ENCODE peak calls at places on chromosome 13, in five cellular contexts. U is HCT116, T is GM23338, P is SK-N-SH, S is GM12878. R is an unnamed sample. For H3K4me1, the result is how much of the 10 kb centered on the place peaks cover.

GRCh38 chr13:24679686-24680085 is 522 bp upstream of the ATP12A start:
- DNase-seq in U (no peak), T (no peak), P (no peak), S (no peak), R (no peak)

GRCh38 chr13:46181799-46182490 is at the start of gene LCP1:
- DNase-seq in U (no peak), T (peak), P (no peak), S (peak), R (no peak)

GRCh38 chr13:30128095-30128494 is 179.3 kb downstream of the KATNAL1 start:
- DNase-seq in U (no peak), T (no peak), P (no peak), S (no peak), R (no peak)

GRCh38 chr13:111913790-111914189 is 153.2 kb upstream of the SOX1 start:
- DNase-seq in U (no peak), T (no peak), P (no peak), S (no peak), R (no peak)

GRCh38 chr13:59665736-59666135 is 498.0 kb downstream of the DIAPH3 start:
- DNase-seq in U (no peak), T (no peak), P (no peak), S (no peak), R (no peak)

GRCh38 chr13:51331354-51331861 is 8.1 kb upstream of the SERPINE3 start:
- DNase-seq in U (no peak), T (no peak), P (no peak), S (peak), R (no peak)

GRCh38 chr13:51154029-51154555 is 43.0 kb upstream of the C13orf42 start:
- DNase-seq in U (no peak), T (no peak), P (no peak), S (no peak), R (no peak)

GRCh38 chr13:90027409-90027808 is 1320.1 kb upstream of the MIR17HG start:
- DNase-seq in U (no peak), T (no peak), P (no peak), S (no peak), R (no peak)

GRCh38 chr13:108120332-108120731 is 95.0 kb downstream of the LIG4 start:
- DNase-seq in U (no peak), T (peak), P (no peak), S (no peak), R (no peak)

GRCh38 chr13:40026174-40026585 is 370.7 kb downstream of the COG6 start:
- DNase-seq in U (no peak), T (no peak), P (no peak), S (peak), R (no peak)

GRCh38 chr13:57933606-57934005 is 302.1 kb downstream of the PCDH17 start:
- DNase-seq in U (no peak), T (no peak), P (no peak), S (no peak), R (no peak)

GRCh38 chr13:81395368-81395767 is 1054.4 kb upstream of the SPRY2 start:
- DNase-seq in U (no peak), T (peak), P (peak), S (no peak), R (no peak)

GRCh38 chr13:98449273-98449672 is 127.6 kb downstream of the STK24 start:
- DNase-seq in U (no peak), T (no peak), P (no peak), S (no peak), R (no peak)

GRCh38 chr13:111325941-111326620 is 5.6 kb downstream of the TEX29 start:
- DNase-seq in U (no peak), T (no peak), P (no peak), S (no peak), R (no peak)

GRCh38 chr13:86020350-86021002 is 221.3 kb upstream of the SLITRK6 start:
- DNase-seq in U (no peak), T (no peak), P (peak), S (no peak), R (no peak)

GRCh38 chr13:21435710-21436151 is 23.4 kb downstream of the ZDHHC20 start:
- DNase-seq in U (peak), T (no peak), P (no peak), S (peak), R (no peak)

GRCh38 chr13:77930430-77930829 is 11.8 kb upstream of the EDNRB start:
- DNase-seq in U (no peak), T (no peak), P (no peak), S (no peak), R (no peak)

GRCh38 chr13:110506859-110507566 is 54.5 kb downstream of the RAB20 start:
- DNase-seq in U (no peak), T (no peak), P (no peak), S (no peak), R (no peak)

GRCh38 chr13:106038752-106039151 is 496.7 kb downstream of the EFNB2 start:
- DNase-seq in U (peak), T (no peak), P (no peak), S (no peak), R (no peak)

GRCh38 chr13:23384111-23384510 is 49.4 kb downstream of the SACS start:
- DNase-seq in U (no peak), T (no peak), P (no peak), S (peak), R (no peak)

GRCh38 chr13:110826861-110827672 is 87.8 kb downstream of the ANKRD10 start:
- DNase-seq in U (no peak), T (no peak), P (no peak), S (no peak), R (no peak)

GRCh38 chr13:69857188-69857821 is 250.3 kb upstream of the ATXN8OS start:
- DNase-seq in U (peak), T (peak), P (peak), S (peak), R (peak)

GRCh38 chr13:22047082-22047784 is 376.4 kb downstream of the FGF9 start:
- DNase-seq in U (peak), T (no peak), P (no peak), S (no peak), R (no peak)

GRCh38 chr13:28750187-28751045 is 31.6 kb upstream of the SLC46A3 start:
- DNase-seq in U (no peak), T (no peak), P (no peak), S (no peak), R (no peak)

GRCh38 chr13:46307554-46307953 is 79.5 kb downstream of the RUBCNL start:
- DNase-seq in U (no peak), T (no peak), P (no peak), S (no peak), R (no peak)

GRCh38 chr13:23979361-23980159 is 82.3 kb upstream of the C1QTNF9B start:
- DNase-seq in U (no peak), T (peak), P (peak), S (no peak), R (no peak)

GRCh38 chr13:85255978-85256377 is 543.2 kb downstream of the SLITRK6 start:
- DNase-seq in U (no peak), T (no peak), P (no peak), S (no peak), R (no peak)

GRCh38 chr13:73201601-73202000 is 142.8 kb downstream of the KLF5 start:
- DNase-seq in U (no peak), T (no peak), P (no peak), S (no peak), R (no peak)

GRCh38 chr13:99329477-99329876 is 22.3 kb upstream of the GPR183 start:
- DNase-seq in U (no peak), T (no peak), P (no peak), S (no peak), R (no peak)

GRCh38 chr13:97280478-97280877 is 58.3 kb downstream of the MBNL2 start:
- DNase-seq in U (no peak), T (no peak), P (peak), S (no peak), R (no peak)

GRCh38 chr13:32905063-32905863 is 111.0 kb upstream of the KL start:
- DNase-seq in U (no peak), T (peak), P (no peak), S (peak), R (no peak)

GRCh38 chr13:79647518-79647917 is 166.6 kb downstream of the NDFIP2 start:
- DNase-seq in U (no peak), T (no peak), P (peak), S (no peak), R (no peak)

GRCh38 chr13:110965038-110965754 is 50.3 kb upstream of the ANKRD10 start:
- DNase-seq in U (peak), T (no peak), P (no peak), S (peak), R (peak)

GRCh38 chr13:63737418-63737817 is 2321.8 kb upstream of the PCDH20 start:
- DNase-seq in U (no peak), T (no peak), P (no peak), S (no peak), R (no peak)

GRCh38 chr13:87680298-87680697 is 9.1 kb downstream of the SLITRK5 start:
- DNase-seq in U (no peak), T (no peak), P (peak), S (no peak), R (no peak)

GRCh38 chr13:36417328-36417727 is 15.0 kb upstream of the CCNA1 start:
- DNase-seq in U (no peak), T (no peak), P (no peak), S (no peak), R (no peak)

GRCh38 chr13:99496322-99497142 is 4.7 kb upstream of the TM9SF2 start:
- DNase-seq in U (peak), T (peak), P (no peak), S (peak), R (peak)

GRCh38 chr13:73096173-73097117 is 37.6 kb downstream of the KLF5 start:
- DNase-seq in U (no peak), T (no peak), P (no peak), S (no peak), R (no peak)

DNA sequence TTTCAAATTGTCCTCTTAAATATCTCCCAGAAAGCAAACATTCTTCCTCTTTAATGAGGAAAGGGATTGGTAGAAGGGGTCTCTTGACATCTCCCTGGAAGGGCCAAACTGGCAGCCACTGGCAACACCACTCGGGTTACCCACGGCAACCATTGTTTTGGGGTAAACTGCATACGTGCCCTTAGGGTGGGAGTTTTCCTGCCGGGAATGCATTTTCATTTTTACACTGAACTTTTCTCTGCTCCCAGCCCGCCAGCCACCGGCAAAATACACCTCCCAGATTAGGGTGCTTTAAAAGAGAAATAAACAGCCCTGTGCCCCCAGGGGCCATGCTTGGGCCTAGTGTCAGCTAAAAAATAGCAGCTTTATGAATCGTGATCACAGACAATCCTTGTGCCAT is 38.4 kb downstream of the C13orf46 start:
- DNase-seq in U (no peak), T (no peak), P (peak), S (no peak), R (no peak)
- TF ChIP-seq REST in U (no peak), T (no peak), P (no peak), S (no peak), R (no peak)

GRCh38 chr13:42971670-42972355 is 20.2 kb downstream of the EPSTI1 start:
- DNase-seq in U (no peak), T (no peak), P (no peak), S (no peak), R (no peak)

GRCh38 chr13:42970824-42971669 is 21.0 kb downstream of the EPSTI1 start:
- DNase-seq in U (peak), T (peak), P (peak), S (no peak), R (no peak)

GRCh38 chr13:42968906-42969305 is 23.1 kb downstream of the EPSTI1 start:
- DNase-seq in U (no peak), T (peak), P (no peak), S (no peak), R (no peak)

GRCh38 chr13:42967660-42968059 is 24.4 kb downstream of the EPSTI1 start:
- DNase-seq in U (no peak), T (no peak), P (no peak), S (no peak), R (no peak)

DNA sequence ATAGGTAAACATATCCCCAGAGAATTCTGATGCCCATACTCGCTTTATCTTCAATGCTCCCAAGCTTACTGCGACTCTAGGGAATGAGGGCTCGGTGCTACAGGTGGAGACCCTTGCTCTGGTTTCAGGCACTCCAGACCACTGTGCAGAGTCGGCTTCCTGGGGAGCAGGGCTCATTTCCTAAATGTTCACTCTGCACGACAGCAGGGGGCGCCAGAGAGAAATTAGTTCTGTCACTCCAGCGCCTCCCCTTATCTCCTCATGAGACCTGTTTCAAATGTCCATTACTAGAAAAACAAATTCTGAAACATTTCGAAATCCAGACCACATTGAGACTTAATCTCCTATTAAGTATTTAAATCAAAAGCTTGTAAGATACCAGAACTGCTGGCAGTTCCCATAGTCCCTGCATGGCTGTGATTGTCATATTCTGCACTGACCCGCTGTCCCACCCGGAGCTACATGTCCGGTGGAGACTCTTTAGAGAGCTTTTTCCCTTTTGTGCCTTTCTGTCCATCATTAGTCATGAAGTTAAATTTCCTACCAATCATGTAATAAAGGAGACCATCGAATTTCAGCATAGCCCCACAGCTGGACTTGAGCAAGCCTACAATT is 22.4 kb downstream of the EPSTI1 start:
- DNase-seq in U (peak), T (peak), P (peak), S (no peak), R (no peak)
- H3K4me1 ChIP-seq in U (under half), T (under half), P (under half), S (under half), R (under half)

DNA sequence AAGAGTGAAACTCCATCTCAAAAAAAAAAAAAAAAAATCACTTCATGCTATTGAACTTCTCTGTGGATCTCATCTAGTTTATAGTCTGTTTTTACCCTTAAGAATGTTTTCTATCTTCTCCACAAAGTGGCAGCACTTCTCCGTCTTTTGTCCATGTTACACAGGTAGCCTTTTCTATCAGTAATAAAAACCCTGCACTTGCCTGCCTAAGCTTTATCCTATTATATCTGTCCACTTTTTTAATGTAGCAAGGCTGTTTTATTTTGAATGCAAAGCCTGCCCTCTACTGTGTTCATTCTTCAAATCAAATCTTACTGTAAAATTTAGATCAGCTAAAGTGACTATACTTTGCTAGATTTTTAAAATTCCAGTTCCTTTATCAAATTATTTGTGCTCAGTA is 124.0 kb downstream of the STOML3 start:
- DNase-seq in U (no peak), T (no peak), P (no peak), S (no peak), R (no peak)
- TF ChIP-seq CTCF in U (no peak), T (peak), P (no peak), S (no peak), R (peak)

DNA sequence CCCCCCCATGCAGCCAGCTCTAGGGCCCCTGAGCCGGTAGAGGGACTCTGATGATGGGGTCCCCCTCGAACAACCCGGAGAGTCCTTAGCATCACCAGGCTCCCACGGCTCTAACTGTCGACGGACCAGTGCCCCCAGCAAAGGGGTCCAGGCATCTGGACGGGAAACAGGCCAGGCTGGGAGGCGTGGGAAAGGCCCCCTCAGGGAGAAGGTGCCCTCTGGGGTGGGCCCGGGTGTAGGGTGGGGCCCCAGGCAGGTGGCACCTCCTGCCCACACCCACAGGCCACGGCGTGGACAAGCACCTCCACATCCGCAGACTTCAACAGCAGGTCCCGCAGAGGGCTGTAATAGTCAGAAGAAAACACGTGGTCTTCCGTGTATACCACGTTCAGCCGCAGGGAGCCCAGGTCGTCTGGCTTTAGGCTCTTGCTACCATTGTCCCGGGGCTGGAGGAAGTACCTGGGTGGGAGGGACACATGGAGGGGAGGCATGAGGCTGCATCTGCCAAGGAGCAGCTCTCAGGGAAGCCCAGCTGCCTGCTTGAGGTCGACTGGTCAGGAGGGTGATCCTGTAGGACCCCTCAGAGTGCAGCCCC is 44.7 kb upstream of the C13orf46 start:
- DNase-seq in U (no peak), T (no peak), P (no peak), S (no peak), R (no peak)
- TF ChIP-seq REST in U (no peak), T (no peak), P (no peak), S (no peak), R (no peak)

GRCh38 chr13:114120486-114121430 is 11.7 kb downstream of the RASA3 start:
- DNase-seq in U (no peak), T (no peak), P (peak), S (no peak), R (no peak)
- H3K4me1 ChIP-seq in U (under half), T (under half), P (under half), S (under half), R (half or more)

DNA sequence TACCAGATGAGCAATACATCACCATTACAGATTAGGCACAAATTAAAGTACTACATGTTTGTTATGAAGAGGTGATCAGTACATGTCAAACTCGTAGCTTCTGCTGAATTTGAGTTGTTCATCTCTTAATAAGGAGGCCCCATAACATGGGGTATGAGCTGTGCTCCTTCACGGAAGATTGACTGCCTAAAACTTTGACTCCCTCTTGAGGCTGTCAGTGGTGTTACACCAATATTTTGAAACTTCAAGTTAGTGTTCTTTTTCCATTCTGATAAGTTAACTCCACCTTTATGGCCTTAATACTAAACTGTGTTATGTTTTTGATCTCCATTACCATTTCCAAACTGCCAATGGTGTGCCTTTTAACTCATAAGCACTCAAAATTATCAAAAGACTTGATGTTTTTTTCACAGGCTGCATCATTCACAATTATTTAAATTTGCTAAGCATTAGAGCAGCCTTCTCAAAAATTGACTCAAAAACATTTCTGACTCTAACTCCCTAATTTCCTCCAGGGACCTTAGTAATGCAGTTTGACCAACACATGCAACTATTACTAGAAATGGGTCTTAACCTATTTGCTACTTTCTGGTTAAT is 1591.5 kb downstream of the PCDH9 start:
- DNase-seq in U (peak), T (peak), P (peak), S (no peak), R (peak)
- TF ChIP-seq CTCF in U (peak), T (peak), P (peak), S (peak), R (peak)